ENCODE peak calls at places on chromosomes 4 and X, in ten cellular contexts. F is heart left ventricle; Q is activated CD8-positive, alpha-beta T cell treated with anti-CD3 and anti-CD28 coated beads for 36 hours; T is PC-3; G is pancreas; A is NB4; N is astrocyte; J is chondrocyte; H is AG04450; Y is H9. U is an unnamed sample.

GRCh38 chr4:86653237-86653865 is 59.2 kb downstream of the PTPN13 start:
- DNase-seq in F (no peak), N (no peak), Y (no peak), H (no peak), G (no peak), T (peak; percentile 34), J (no peak), A (peak; percentile 8), Q (peak; percentile 44), U (no peak)

GRCh38 chr4:128363966-128364365 is 76.4 kb upstream of the PGRMC2 start:
- DNase-seq in T (no peak), G (no peak), J (no peak), Q (no peak), N (no peak), F (no peak), A (no peak), Y (no peak), H (no peak), U (no peak)

GRCh38 chrX:150610038-150610437 is 41.6 kb downstream of the MTM1 start:
- DNase-seq in H (no peak), N (no peak), G (no peak), Y (no peak), T (no peak), Q (no peak), F (no peak), A (no peak), J (no peak), U (no peak)

GRCh38 chrX:153641575-153642312 is 5.3 kb upstream of the DUSP9 start:
- DNase-seq in T (no peak), F (no peak), A (no peak), Y (peak; percentile 30), G (no peak), J (peak; percentile 71), H (no peak), Q (no peak), N (no peak), U (no peak)

GRCh38 chrX:148915474-148915873 is 415.1 kb downstream of the AFF2 start:
- DNase-seq in Q (no peak), T (no peak), A (no peak), J (no peak), Y (no peak), F (no peak), G (no peak), H (no peak), N (no peak), U (no peak)

GRCh38 chr4:98482847-98483806 is 175.3 kb downstream of the TSPAN5 start:
- DNase-seq in A (no peak), T (peak; percentile 82), H (no peak), Y (no peak), G (no peak), Q (peak; percentile 80), J (no peak), F (no peak), N (peak; percentile 88), U (peak; percentile 66)

GRCh38 chr4:165828928-165829327 is 44.1 kb upstream of the TLL1 start:
- DNase-seq in A (no peak), F (no peak), Y (no peak), T (no peak), H (no peak), G (no peak), Q (no peak), J (no peak), N (no peak), U (no peak)

GRCh38 chrX:37712458-37712857 is 26.9 kb downstream of the XK start:
- DNase-seq in H (no peak), G (no peak), F (no peak), T (no peak), N (peak; percentile 40), A (no peak), Q (no peak), Y (no peak), J (no peak), U (no peak)

GRCh38 chr4:25440478-25441030 is 63.5 kb downstream of the ANAPC4 start:
- DNase-seq in G (peak; percentile 62), Q (no peak), T (no peak), Y (no peak), N (peak; percentile 1), F (peak; percentile 68), H (no peak), A (no peak), J (no peak), U (no peak)

GRCh38 chr4:25441519-25442117 is 64.6 kb downstream of the ANAPC4 start:
- DNase-seq in J (no peak), N (peak; percentile 36), Q (peak; percentile 41), A (peak; percentile 71), Y (peak; percentile 71), H (peak; percentile 7), F (no peak), G (peak; percentile 63), T (peak; percentile 76), U (peak; percentile 34)

GRCh38 chr4:25439913-25440477 is 62.9 kb downstream of the ANAPC4 start:
- DNase-seq in G (no peak), N (peak; percentile 40), J (no peak), A (peak; percentile 76), F (no peak), T (peak; percentile 81), H (peak; percentile 33), Q (peak; percentile 75), Y (peak; percentile 67), U (peak; percentile 79)

GRCh38 chr4:25433966-25434667 is 57.1 kb downstream of the ANAPC4 start:
- DNase-seq in A (no peak), F (no peak), T (no peak), G (no peak), Q (no peak), Y (no peak), J (no peak), N (no peak), H (no peak), U (no peak)

GRCh38 chr4:25437951-25438350 is 60.9 kb downstream of the ANAPC4 start:
- DNase-seq in H (no peak), Y (no peak), T (no peak), N (no peak), J (no peak), Q (no peak), G (no peak), F (no peak), A (no peak), U (no peak)
- TF ChIP-seq CTCF in H (no peak), Y (no peak), T (no peak), N (no peak), J (no peak), Q (no peak), G (no peak), F (no peak), A (no peak), U (no peak)

DNA sequence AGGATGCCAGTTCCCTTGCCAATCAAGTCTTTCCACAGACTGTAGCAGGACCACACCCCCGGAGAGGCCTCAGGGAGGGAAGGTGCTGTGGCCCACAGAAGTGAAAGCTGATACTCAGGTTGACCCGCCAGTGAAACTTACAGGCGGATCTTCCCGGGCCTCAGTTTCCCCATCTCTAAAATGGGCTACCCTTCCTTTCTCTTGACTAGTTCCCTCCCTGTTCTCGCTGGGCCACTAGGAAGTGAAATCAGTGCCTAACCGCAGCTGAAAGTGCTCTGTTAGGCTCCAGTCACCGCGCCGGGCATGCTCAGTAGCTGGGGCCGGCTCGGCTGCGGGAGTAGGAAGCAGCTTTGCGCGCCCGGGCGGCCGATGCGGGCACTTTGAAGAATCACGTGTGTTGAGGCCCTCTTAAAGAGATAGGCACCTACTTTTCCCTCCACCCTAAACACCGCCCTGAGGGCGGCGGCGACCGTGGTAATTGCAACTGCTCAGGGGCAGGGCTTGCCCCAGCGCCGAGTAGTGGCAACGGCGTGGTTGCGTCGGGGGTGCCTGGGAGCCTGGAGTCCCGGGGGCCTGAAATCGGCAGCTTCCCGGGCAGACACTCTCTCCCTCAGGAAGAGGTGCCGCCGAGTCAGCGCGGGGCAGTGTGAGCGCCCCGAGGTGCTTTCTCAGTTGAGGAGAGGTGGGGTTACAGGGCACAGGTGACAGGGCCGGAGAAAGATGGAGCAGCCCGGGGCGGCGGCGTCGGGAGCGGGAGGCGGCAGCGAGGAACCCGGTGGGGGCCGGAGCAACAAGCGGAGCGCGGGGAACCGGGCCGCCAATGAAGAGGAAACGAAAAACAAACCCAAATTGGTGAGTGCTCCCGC is at the start of gene DIAPH2:
- DNase-seq in F (peak; percentile 87), Q (peak; percentile 82), G (peak; percentile 84), J (no peak), N (peak; percentile 69), A (peak; percentile 89), H (peak; percentile 33), Y (peak; percentile 90), T (peak; percentile 86), U (peak; percentile 56)
- TF ChIP-seq CTCF in F (no peak), Q (no peak), G (no peak), J (peak; percentile 43), N (no peak), A (no peak), H (peak; percentile 19), Y (peak; percentile 39), T (peak; percentile 8), U (no peak)

GRCh38 chrX:107677501-107677901 is 49.2 kb downstream of the PRPS1 start:
- DNase-seq in J (no peak), A (peak; percentile 51), Q (no peak), N (peak; percentile 42), T (peak; percentile 21), G (no peak), H (no peak), F (no peak), Y (no peak), U (no peak)
- TF ChIP-seq CTCF in J (no peak), A (no peak), Q (no peak), N (no peak), T (peak; percentile 26), G (no peak), H (no peak), F (no peak), Y (peak; percentile 13), U (no peak)

DNA sequence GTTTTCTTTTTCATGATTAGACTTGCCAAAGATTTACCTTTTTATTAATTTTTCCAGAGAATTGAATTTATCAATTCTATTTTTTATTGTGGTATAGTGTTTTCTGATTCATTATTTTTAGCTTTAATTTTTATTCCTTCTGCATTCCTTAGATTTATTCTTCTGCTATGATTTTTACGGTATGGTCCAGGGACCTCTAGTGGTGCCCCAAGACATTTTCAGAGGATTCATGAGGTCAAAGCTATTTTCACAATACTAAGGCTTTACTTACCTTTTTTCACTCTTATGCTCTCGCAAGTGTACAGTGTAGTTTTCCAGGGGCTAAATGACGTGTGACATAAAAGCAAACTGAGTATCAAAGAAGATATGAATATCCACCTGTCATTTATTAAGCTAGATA is 8.0 kb downstream of the RADX start:
- DNase-seq in Q (no peak), N (no peak), J (no peak), Y (no peak), F (no peak), T (peak; percentile 34), G (no peak), A (no peak), H (no peak), U (no peak)
- TF ChIP-seq CTCF in Q (peak; percentile 32), N (peak; percentile 39), J (peak; percentile 68), Y (peak; percentile 58), F (no peak), T (peak; percentile 66), G (no peak), A (peak; percentile 20), H (peak; percentile 45), U (peak; percentile 20)

GRCh38 chr4:135281230-135281629 is 1079.6 kb upstream of the PABPC4L start:
- DNase-seq in G (no peak), T (no peak), F (no peak), Y (no peak), H (no peak), Q (no peak), J (no peak), A (no peak), N (no peak), U (no peak)
- TF ChIP-seq CTCF in G (no peak), T (no peak), F (no peak), Y (no peak), H (no peak), Q (no peak), J (peak; percentile 58), A (no peak), N (no peak), U (no peak)

GRCh38 chrX:15758140-15758539 is 20.1 kb downstream of the CA5B start:
- DNase-seq in A (no peak), G (no peak), F (no peak), H (no peak), Q (peak; percentile 7), J (no peak), N (no peak), T (no peak), Y (no peak), U (no peak)
- TF ChIP-seq CTCF in A (no peak), G (no peak), F (no peak), H (no peak), Q (no peak), J (no peak), N (no peak), T (no peak), Y (no peak), U (no peak)

U was measured in GM10248.